ENCODE peak calls at places on chromosome 1, in nine cellular contexts. U, Z, C, D, Q, A, E, K and P are unnamed samples.

GRCh38 chr1:100785399-100786082 is 66.0 kb downstream of the VCAM1 start:
- DNase-seq in C (no peak), Q (no peak), D (peak), E (no peak), Z (no peak), A (no peak), U (no peak), K (no peak), P (peak)

GRCh38 chr1:7591565-7591964 is 179.5 kb upstream of the VAMP3 start:
- DNase-seq in Q (no peak), D (no peak), A (no peak), E (no peak), C (no peak), K (no peak), U (no peak), Z (no peak), P (no peak)

GRCh38 chr1:46372440-46372839 is 21.7 kb upstream of the FAAH start:
- DNase-seq in Z (no peak), K (no peak), Q (no peak), D (no peak), A (no peak), E (no peak), C (no peak), U (no peak), P (no peak)

GRCh38 chr1:81477704-81478103 is 323.0 kb upstream of the ADGRL2 start:
- DNase-seq in D (peak), C (no peak), K (no peak), Z (no peak), Q (no peak), A (no peak), E (no peak), U (no peak), P (no peak)

GRCh38 chr1:234515821-234516241 is 36.9 kb upstream of the TARBP1 start:
- DNase-seq in A (no peak), Z (no peak), C (no peak), K (no peak), U (peak), E (no peak), Q (no peak), D (peak), P (peak)

GRCh38 chr1:214660900-214661299 is 57.9 kb downstream of the CENPF start:
- DNase-seq in Q (peak), U (no peak), E (no peak), A (no peak), K (no peak), D (peak), C (peak), Z (peak), P (no peak)

GRCh38 chr1:202462342-202463076 is 114.0 kb downstream of the PPP1R12B start:
- DNase-seq in D (no peak), K (no peak), Z (no peak), A (no peak), C (no peak), U (no peak), Q (no peak), E (no peak), P (no peak)

GRCh38 chr1:183673605-183674150 is 20.6 kb upstream of the APOBEC4 start:
- DNase-seq in D (no peak), C (no peak), A (no peak), Q (no peak), K (no peak), E (peak), Z (no peak), U (no peak), P (no peak)

GRCh38 chr1:12405325-12406217 is 175.7 kb downstream of the VPS13D start:
- DNase-seq in U (no peak), E (no peak), Q (no peak), C (no peak), D (no peak), Z (no peak), A (no peak), K (no peak), P (no peak)

GRCh38 chr1:214019499-214019898 is 31.7 kb downstream of the PROX1 start:
- DNase-seq in A (no peak), Q (no peak), D (no peak), C (no peak), E (peak), U (no peak), Z (no peak), K (no peak), P (no peak)

GRCh38 chr1:2393471-2393877 is 1.8 kb downstream of the RER1 start:
- DNase-seq in K (no peak), U (no peak), Z (no peak), E (no peak), Q (no peak), C (no peak), D (no peak), A (no peak), P (no peak)

GRCh38 chr1:168202941-168203654 is 22.7 kb upstream of the SFT2D2 start:
- DNase-seq in K (no peak), D (peak), C (no peak), A (no peak), Q (peak), Z (no peak), E (no peak), U (no peak), P (no peak)

GRCh38 chr1:174052621-174053020 is 30.5 kb upstream of the RC3H1 start:
- DNase-seq in U (no peak), C (no peak), A (no peak), D (no peak), Q (no peak), Z (no peak), K (no peak), E (no peak), P (no peak)